ENCODE peak calls at places on chromosome X, in nine cellular contexts. Q is naive B cell, V is germinal center, O is pons, S is NCI-H524, H is lower leg skin, R is iris pigment epithelial cell, Z is GM12865, W is NCI-H146. B is an unnamed sample.
A peak's percentile ranks its signal among the peaks of the same experiment; 100 is the strongest.

GRCh38 chrX:108735087-108735679 is 1.2 kb downstream of the IRS4 start:
- DNase-seq in S (peak; percentile 37), W (peak; percentile 62), O (no peak), R (peak; percentile 3), V (no peak), H (no peak), Q (no peak), Z (peak; percentile 13), B (no peak)

GRCh38 chrX:15507005-15507404 is 6.4 kb downstream of the BMX start:
- DNase-seq in V (no peak), Z (no peak), Q (no peak), W (no peak), H (no peak), R (no peak), S (no peak), O (no peak), B (no peak)

GRCh38 chrX:19514791-19515614 is at the start of gene MAP3K15:
- DNase-seq in H (peak; percentile 83), S (peak; percentile 7), V (peak; percentile 29), O (no peak), W (peak; percentile 61), Q (no peak), R (peak; percentile 4), Z (peak; percentile 24), B (no peak)

GRCh38 chrX:124619710-124620109 is 273.3 kb downstream of the SH2D1A start:
- DNase-seq in O (no peak), Q (no peak), Z (no peak), V (no peak), W (no peak), S (no peak), R (peak; percentile 16), H (no peak), B (no peak)

GRCh38 chrX:350534-351321 is 32.1 kb upstream of the GTPBP6 start:
- DNase-seq in W (peak; percentile 81), Q (no peak), S (no peak), V (no peak), O (peak; percentile 36), Z (no peak), H (no peak), R (no peak), B (no peak)

GRCh38 chrX:153740631-153741222 is 16.1 kb downstream of the ABCD1 start:
- DNase-seq in V (no peak), H (peak; percentile 70), O (no peak), W (no peak), Z (no peak), S (no peak), R (no peak), Q (no peak), B (no peak)

GRCh38 chrX:136528645-136529315 is 3.2 kb upstream of the VGLL1 start:
- DNase-seq in R (peak; percentile 5), W (no peak), S (no peak), O (no peak), Z (no peak), V (no peak), Q (no peak), H (no peak), B (no peak)

GRCh38 chrX:22686138-22686541 is 313.6 kb upstream of the DDX53 start:
- DNase-seq in H (no peak), W (peak; percentile 93), S (peak; percentile 18), Z (no peak), O (peak; percentile 2), Q (no peak), R (peak; percentile 55), V (no peak), B (no peak)

GRCh38 chrX:50073601-50074000 is 127.2 kb downstream of the AKAP4 start:
- DNase-seq in Q (no peak), R (no peak), S (no peak), V (no peak), O (no peak), Z (no peak), W (no peak), H (no peak), B (no peak)

GRCh38 chrX:109859673-109860072 is 126.6 kb upstream of the ACSL4 start:
- DNase-seq in R (no peak), S (no peak), Q (no peak), H (no peak), Z (no peak), O (no peak), V (no peak), W (no peak), B (no peak)

GRCh38 chrX:106479920-106480319 is 131.9 kb upstream of the RADX start:
- DNase-seq in O (no peak), R (no peak), S (no peak), H (no peak), V (no peak), W (no peak), Z (no peak), Q (no peak), B (no peak)

GRCh38 chrX:10423716-10424115 is 196.7 kb downstream of the MID1 start:
- DNase-seq in O (no peak), H (no peak), V (no peak), Q (no peak), W (no peak), Z (no peak), R (no peak), S (no peak), B (no peak)

GRCh38 chrX:150239946-150240642 is 123.0 kb upstream of the MAMLD1 start:
- DNase-seq in S (no peak), H (peak; percentile 60), W (no peak), Z (no peak), R (no peak), O (no peak), Q (no peak), V (no peak), B (no peak)

GRCh38 chrX:135596495-135596894 is 76.0 kb downstream of the INTS6L start:
- DNase-seq in S (peak; percentile 37), W (peak; percentile 2), Q (no peak), O (peak; percentile 20), V (peak; percentile 10), Z (peak; percentile 27), R (peak; percentile 8), H (no peak), B (peak; percentile 27)

GRCh38 chrX:53939127-53939526 is 105.1 kb downstream of the PHF8 start:
- DNase-seq in V (no peak), O (peak; percentile 2), S (no peak), H (no peak), W (no peak), Q (no peak), R (no peak), Z (no peak), B (no peak)

B was measured in effector CD4-positive, alpha-beta T cell.